ENCODE peak calls at places on chromosomes 4 and X, in seven cellular contexts. Z, D, Y, Q, S, O and R are unnamed samples.

GRCh38 chr4:139054791-139055376 is 39.3 kb downstream of the NOCT start:
- DNase-seq in Z (no peak), D (no peak), Y (no peak), Q (no peak), S (peak), O (no peak), R (no peak)

GRCh38 chr4:72489267-72489666 is 79.8 kb downstream of the ADAMTS3 start:
- DNase-seq in Z (no peak), D (no peak), Y (no peak), Q (no peak), S (peak), O (no peak), R (no peak)

GRCh38 chrX:28408017-28408723 is 179.1 kb upstream of the IL1RAPL1 start:
- DNase-seq in Z (no peak), D (no peak), Y (no peak), Q (no peak), S (no peak), O (no peak), R (no peak)

GRCh38 chrX:46791927-46792825 is 33.3 kb upstream of the SLC9A7 start:
- DNase-seq in Z (peak), D (no peak), Y (no peak), Q (peak), S (peak), O (no peak), R (no peak)

GRCh38 chr4:128267745-128268144 is 19.9 kb downstream of the PGRMC2 start:
- DNase-seq in Z (no peak), D (no peak), Y (no peak), Q (no peak), S (no peak), O (no peak), R (no peak)

GRCh38 chr4:133058701-133059100 is 90.4 kb upstream of the PCDH10 start:
- DNase-seq in Z (peak), D (no peak), Y (no peak), Q (no peak), S (no peak), O (no peak), R (no peak)

GRCh38 chr4:112652216-112652615 is 15.3 kb downstream of the LARP7 start:
- DNase-seq in Z (peak), D (no peak), Y (no peak), Q (no peak), S (no peak), O (no peak), R (no peak)

GRCh38 chr4:100828364-100828763 is 310.5 kb upstream of the EMCN start:
- DNase-seq in Z (no peak), D (no peak), Y (no peak), Q (no peak), S (no peak), O (no peak), R (no peak)

GRCh38 chr4:183522821-183523220 is 18.0 kb downstream of the ING2 start:
- DNase-seq in Z (no peak), D (no peak), Y (no peak), Q (no peak), S (no peak), O (no peak), R (no peak)

GRCh38 chr4:142567199-142567598 is 278.9 kb downstream of the INPP4B start:
- DNase-seq in Z (peak), D (no peak), Y (no peak), Q (peak), S (no peak), O (peak), R (no peak)

GRCh38 chrX:57640674-57641016 is 39.4 kb downstream of the NLRP2B start:
- DNase-seq in Z (no peak), D (no peak), Y (no peak), Q (no peak), S (no peak), O (no peak), R (no peak)

GRCh38 chr4:81164623-81165416 is 50.2 kb downstream of the PRKG2 start:
- DNase-seq in Z (no peak), D (no peak), Y (no peak), Q (no peak), S (peak), O (no peak), R (no peak)

GRCh38 chrX:16785247-16786138 is 773 bp upstream of the TXLNG start:
- DNase-seq in Z (no peak), D (peak), Y (no peak), Q (no peak), S (no peak), O (no peak), R (no peak)

GRCh38 chr4:84938316-84938715 is 28.2 kb downstream of the WDFY3 start:
- DNase-seq in Z (no peak), D (no peak), Y (peak), Q (peak), S (peak), O (no peak), R (no peak)

GRCh38 chr4:130110189-130110588 is 1014.2 kb downstream of the C4orf33 start:
- DNase-seq in Z (no peak), D (no peak), Y (no peak), Q (no peak), S (no peak), O (no peak), R (no peak)

GRCh38 chrX:12947545-12948235 is 27.2 kb upstream of the TMSB4X start:
- DNase-seq in Z (no peak), D (no peak), Y (no peak), Q (no peak), S (no peak), O (no peak), R (no peak)

GRCh38 chr4:113846433-113846832 is 84.9 kb upstream of the CAMK2D start:
- DNase-seq in Z (no peak), D (no peak), Y (no peak), Q (no peak), S (no peak), O (no peak), R (no peak)

GRCh38 chr4:85828295-85828910 is 353.5 kb downstream of the ARHGAP24 start:
- DNase-seq in Z (no peak), D (no peak), Y (no peak), Q (no peak), S (peak), O (no peak), R (no peak)

GRCh38 chrX:108177321-108177990 is 85.9 kb downstream of the ATG4A start:
- DNase-seq in Z (no peak), D (no peak), Y (no peak), Q (no peak), S (no peak), O (no peak), R (no peak)

GRCh38 chrX:134622813-134623185 is 35.5 kb downstream of the PLAC1 start:
- DNase-seq in Z (no peak), D (no peak), Y (no peak), Q (no peak), S (no peak), O (no peak), R (no peak)

GRCh38 chrX:133444196-133444595 is 28.9 kb upstream of the GPC4 start:
- DNase-seq in Z (no peak), D (no peak), Y (no peak), Q (no peak), S (peak), O (no peak), R (no peak)

GRCh38 chr4:84681488-84682274 is 98.8 kb downstream of the CDS1 start:
- DNase-seq in Z (no peak), D (no peak), Y (no peak), Q (peak), S (peak), O (no peak), R (no peak)

GRCh38 chr4:74456056-74456744 is 11.3 kb downstream of the AREG start:
- DNase-seq in Z (no peak), D (no peak), Y (no peak), Q (no peak), S (no peak), O (no peak), R (no peak)

GRCh38 chr4:182246401-182247205 is 3.4 kb downstream of the TENM3 start:
- DNase-seq in Z (no peak), D (no peak), Y (no peak), Q (no peak), S (no peak), O (no peak), R (no peak)

GRCh38 chrX:16828126-16828908 is 41.8 kb downstream of the RBBP7 start:
- DNase-seq in Z (no peak), D (no peak), Y (peak), Q (no peak), S (peak), O (no peak), R (no peak)

GRCh38 chrX:80550722-80551121 is 130.5 kb downstream of the TENT5D start:
- DNase-seq in Z (peak), D (no peak), Y (no peak), Q (no peak), S (no peak), O (no peak), R (no peak)

GRCh38 chr4:7767526-7767925 is 172.1 kb downstream of the AFAP1 start:
- DNase-seq in Z (no peak), D (no peak), Y (no peak), Q (no peak), S (no peak), O (no peak), R (no peak)

GRCh38 chrX:64975491-64975890 is 759 bp downstream of the ZC4H2 start:
- DNase-seq in Z (peak), D (peak), Y (no peak), Q (no peak), S (peak), O (no peak), R (no peak)

GRCh38 chrX:56800801-56801200 is 71.8 kb downstream of the NBDY start:
- DNase-seq in Z (peak), D (no peak), Y (no peak), Q (no peak), S (no peak), O (peak), R (no peak)

GRCh38 chrX:70338290-70338689 is 48.4 kb downstream of the KIF4A start:
- DNase-seq in Z (no peak), D (no peak), Y (no peak), Q (no peak), S (no peak), O (no peak), R (no peak)

GRCh38 chr4:7389101-7389701 is 45.5 kb downstream of the PSAPL1 start:
- DNase-seq in Z (peak), D (no peak), Y (no peak), Q (no peak), S (no peak), O (no peak), R (no peak)

GRCh38 chr4:86416081-86416480 is 56.2 kb upstream of the MAPK10 start:
- DNase-seq in Z (no peak), D (no peak), Y (no peak), Q (no peak), S (no peak), O (no peak), R (no peak)

GRCh38 chrX:131588995-131589394 is 45.1 kb downstream of the OR13H1 start:
- DNase-seq in Z (no peak), D (no peak), Y (no peak), Q (no peak), S (peak), O (no peak), R (no peak)

GRCh38 chr4:22573198-22573597 is 57.3 kb upstream of the ADGRA3 start:
- DNase-seq in Z (no peak), D (peak), Y (no peak), Q (no peak), S (peak), O (no peak), R (no peak)

GRCh38 chrX:133444952-133445831 is 29.9 kb upstream of the GPC4 start:
- DNase-seq in Z (peak), D (no peak), Y (no peak), Q (no peak), S (no peak), O (no peak), R (no peak)